ENCODE peak calls at places on chromosomes 2 and 18, in four cellular contexts. K is HCT116, L is endothelial cell of umbilical vein, A is prostate gland. Y is an unnamed sample.

GRCh38 chr2:61763605-61764034 is 90.2 kb downstream of the FAM161A start:
- DNase-seq in K (peak), L (no peak), A (peak), Y (peak)

GRCh38 chr2:127398239-127398590 is 10.4 kb upstream of the MAP3K2 start:
- DNase-seq in K (peak), L (peak), A (peak), Y (no peak)

GRCh38 chr2:205197468-205198129 is 484.7 kb upstream of the NRP2 start:
- DNase-seq in K (no peak), L (no peak), A (no peak), Y (no peak)

GRCh38 chr2:238104521-238105311 is 4.6 kb downstream of the ESPNL start:
- DNase-seq in K (no peak), L (no peak), A (no peak), Y (peak)

GRCh38 chr18:68441241-68441640 is 273.7 kb downstream of the TMX3 start:
- DNase-seq in K (no peak), L (no peak), A (no peak), Y (no peak)

GRCh38 chr18:11689972-11690570 is 1.0 kb downstream of the GNAL start:
- DNase-seq in K (no peak), L (no peak), A (no peak), Y (no peak)

GRCh38 chr2:216351172-216351925 is 20.9 kb downstream of the MARCHF4 start:
- DNase-seq in K (no peak), L (no peak), A (no peak), Y (no peak)

GRCh38 chr2:134491796-134492441 is 226.9 kb downstream of the TMEM163 start:
- DNase-seq in K (peak), L (no peak), A (no peak), Y (no peak)

GRCh38 chr2:168766600-168766999 is 35.8 kb upstream of the NOSTRIN start:
- DNase-seq in K (no peak), L (no peak), A (no peak), Y (no peak)

GRCh38 chr2:173808676-173809075 is 156.5 kb downstream of the SP3 start:
- DNase-seq in K (no peak), L (no peak), A (no peak), Y (no peak)

GRCh38 chr2:134621939-134622705 is 96.7 kb downstream of the TMEM163 start:
- DNase-seq in K (no peak), L (no peak), A (no peak), Y (no peak)

GRCh38 chr2:186309901-186310300 is 176.2 kb upstream of the ZC3H15 start:
- DNase-seq in K (no peak), L (no peak), A (no peak), Y (no peak)

GRCh38 chr2:126482582-126483464 is 173.1 kb upstream of the GYPC start:
- DNase-seq in K (no peak), L (no peak), A (no peak), Y (no peak)

GRCh38 chr2:179422037-179422643 is 157.5 kb upstream of the SESTD1 start:
- DNase-seq in K (peak), L (peak), A (peak), Y (no peak)

DNA sequence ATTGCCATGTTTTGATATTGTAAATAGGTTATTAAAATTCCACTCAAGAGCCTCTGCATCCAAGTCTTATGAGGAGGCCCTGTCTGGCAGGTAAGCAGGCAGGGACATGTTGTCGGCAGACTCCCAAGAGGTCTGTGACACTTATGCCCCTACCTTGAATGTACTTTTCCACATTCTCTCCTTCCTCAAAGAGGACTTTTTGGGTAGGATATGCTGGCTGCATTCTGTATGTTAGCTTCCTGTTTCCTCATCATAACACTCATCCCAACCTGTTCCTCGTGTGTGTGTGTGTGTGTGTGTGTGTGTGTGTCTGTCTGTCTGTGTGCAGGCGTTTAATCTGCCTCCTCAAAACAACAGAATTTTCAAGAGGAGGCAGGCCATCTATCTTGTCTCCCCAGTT is 75.3 kb downstream of the USP40 start:
- DNase-seq in K (no peak), L (no peak), A (no peak), Y (no peak)
- TF ChIP-seq POLR2AphosphoS5 in K (no peak), L (no peak), A (peak), Y (no peak)

DNA sequence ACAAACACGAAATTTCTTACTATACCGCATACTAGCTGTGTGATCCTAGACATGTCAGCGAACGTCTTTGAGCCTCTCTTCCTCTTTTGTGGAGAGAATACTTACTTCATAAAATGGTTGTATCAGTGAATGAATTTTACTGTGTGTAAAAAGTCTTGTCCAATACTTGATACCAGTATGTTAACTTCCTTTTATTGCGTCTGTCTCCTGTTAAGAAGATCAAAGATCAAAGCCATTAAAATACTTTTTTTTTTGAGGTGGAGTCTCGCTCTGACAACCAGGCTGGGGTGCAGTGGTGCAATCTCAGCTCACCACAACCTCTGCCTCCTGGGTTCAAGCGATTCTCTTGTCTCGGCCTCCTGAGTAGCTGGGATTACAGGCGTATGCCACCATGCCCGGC is 33.2 kb downstream of the ERLEC1 start:
- DNase-seq in K (no peak), L (no peak), A (no peak), Y (no peak)
- TF ChIP-seq POLR2A in K (no peak), L (no peak), A (no peak), Y (no peak)

GRCh38 chr2:28582152-28582551 is 86.3 kb downstream of the PLB1 start:
- DNase-seq in K (no peak), L (no peak), A (no peak), Y (no peak)

GRCh38 chr2:28586864-28587263 is 91.0 kb downstream of the PLB1 start:
- DNase-seq in K (no peak), L (no peak), A (no peak), Y (no peak)

GRCh38 chr2:28581312-28581711 is 85.5 kb downstream of the PLB1 start:
- DNase-seq in K (no peak), L (no peak), A (no peak), Y (no peak)

GRCh38 chr2:28582595-28582994 is 86.7 kb downstream of the PLB1 start:
- DNase-seq in K (no peak), L (no peak), A (no peak), Y (no peak)

GRCh38 chr2:28583899-28584553 is 88.2 kb downstream of the PLB1 start:
- DNase-seq in K (peak), L (peak), A (no peak), Y (no peak)
- TF ChIP-seq POLR2AphosphoS5 in K (peak), L (peak), A (peak), Y (no peak)

GRCh38 chr18:45551417-45551816 is 63.9 kb upstream of the SLC14A2 start:
- DNase-seq in K (no peak), L (no peak), A (no peak), Y (no peak)
- TF ChIP-seq POLR2A in K (no peak), L (no peak), A (no peak), Y (no peak)

GRCh38 chr2:20450201-20451108 is 3.6 kb downstream of the RHOB start:
- DNase-seq in K (no peak), L (peak), A (peak), Y (peak)
- TF ChIP-seq POLR2AphosphoS5 in K (peak), L (peak), A (peak), Y (no peak)

GRCh38 chr18:76490701-76491171 is 4.3 kb downstream of the ZNF516 start:
- DNase-seq in K (no peak), L (peak), A (peak), Y (peak)
- TF ChIP-seq POLR2A in K (no peak), L (no peak), A (peak), Y (no peak)

GRCh38 chr2:197486175-197486574 is 13.5 kb downstream of the HSPD1 start:
- DNase-seq in K (no peak), L (no peak), A (no peak), Y (no peak)
- TF ChIP-seq POLR2AphosphoS5 in K (no peak), L (no peak), A (no peak), Y (no peak)

DNA sequence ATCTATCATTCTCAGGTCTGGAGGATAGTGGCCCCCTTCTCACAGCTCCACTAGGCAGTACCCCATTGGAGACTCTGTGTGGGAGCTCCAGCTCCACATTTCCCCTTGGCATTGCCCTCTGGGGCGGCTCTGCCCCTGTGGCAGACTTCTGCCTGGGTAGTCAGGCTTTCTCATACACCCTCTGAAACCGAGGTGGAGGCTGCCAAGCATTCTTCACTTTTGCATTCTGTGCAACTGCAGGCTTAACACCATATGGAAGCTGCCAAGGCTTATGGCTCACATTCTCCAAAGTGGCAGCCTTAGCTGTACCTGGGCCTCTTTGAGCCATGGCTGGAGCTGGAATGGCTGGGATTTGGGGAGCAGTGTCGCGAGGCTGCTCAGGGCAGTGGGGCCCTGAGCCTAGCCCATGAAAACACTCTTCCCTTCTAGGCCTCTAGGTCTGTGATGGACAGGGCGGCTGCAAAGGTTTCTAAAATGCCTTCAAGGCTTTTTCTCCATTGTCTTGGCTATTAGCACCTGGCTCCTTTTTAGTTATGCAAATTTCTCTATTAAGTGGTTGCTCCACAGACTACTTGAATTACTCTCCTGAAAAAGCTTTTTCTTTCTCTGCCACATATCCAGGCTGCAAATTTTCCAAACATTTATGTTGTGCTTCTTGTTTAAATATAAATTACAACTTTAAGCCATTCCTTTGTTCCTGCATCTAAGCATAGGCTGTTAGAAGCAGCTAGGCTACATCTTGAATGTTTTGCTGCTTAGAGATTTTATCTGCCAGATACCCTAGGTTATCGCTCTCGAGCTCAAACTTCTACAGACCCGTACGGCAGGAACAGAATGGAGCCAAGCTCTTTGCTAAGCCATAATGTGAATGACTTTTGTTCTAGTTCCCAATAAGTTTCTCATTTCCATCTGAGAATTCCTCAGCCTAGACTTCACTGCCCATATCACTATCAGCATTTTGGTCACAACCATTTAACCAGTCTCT is 206.5 kb downstream of the CPS1 start:
- DNase-seq in K (no peak), L (no peak), A (no peak), Y (no peak)
- TF ChIP-seq POLR2A in K (no peak), L (no peak), A (no peak), Y (no peak)

Y was measured in spleen.